ENCODE peak calls at places on chromosomes 4 and X, in ten cellular contexts. E is endothelial cell of umbilical vein; B is hippocampal formation; L is iPS-NIHi11; U is NCI-H1105; R is GM12892; T is stimulated activated CD4-positive, alpha-beta T cell treated with anti-CD3 and anti-CD28 coated beads, TNF-alpha, amount 100 ng/mL, for 1 hour; V is activated effector memory CD4-positive, alpha-beta T cell treated with anti-CD3 and anti-CD28 coated beads, Interleukin-2, amount 50 U/mL, for 16 hours; S is cardiac muscle cell; P is H9. C is an unnamed sample.

GRCh38 chr4:139011220-139011950 is 4.2 kb upstream of the NOCT start:
- DNase-seq in T (no peak), P (no peak), S (no peak), V (no peak), U (no peak), B (no peak), E (no peak), L (no peak), R (no peak), C (no peak)

GRCh38 chrX:104270916-104271512 is 16.3 kb upstream of the ESX1 start:
- DNase-seq in P (peak), E (peak), T (no peak), L (peak), V (no peak), S (peak), U (peak), B (peak), R (no peak), C (peak)

GRCh38 chr4:94532016-94532789 is 80.5 kb downstream of the PDLIM5 start:
- DNase-seq in L (no peak), B (no peak), P (no peak), R (no peak), V (no peak), U (no peak), E (no peak), S (no peak), T (no peak), C (no peak)

GRCh38 chrX:147776988-147777387 is 134.7 kb upstream of the FMR1 start:
- DNase-seq in U (no peak), B (no peak), S (no peak), R (no peak), V (no peak), T (no peak), E (no peak), L (no peak), P (no peak), C (no peak)

GRCh38 chrX:38347136-38347535 is 5.3 kb upstream of the OTC start:
- DNase-seq in V (no peak), U (no peak), L (peak), B (no peak), P (no peak), T (no peak), R (no peak), S (peak), E (peak), C (no peak)

GRCh38 chrX:118177708-118178107 is 61.1 kb upstream of the KLHL13 start:
- DNase-seq in L (no peak), P (no peak), R (no peak), U (no peak), S (no peak), B (no peak), E (no peak), T (no peak), V (no peak), C (no peak)

GRCh38 chr4:149997881-149998421 is 80.3 kb upstream of the DCLK2 start:
- DNase-seq in U (no peak), V (no peak), E (peak), S (no peak), L (peak), T (no peak), P (no peak), R (no peak), B (no peak), C (no peak)

GRCh38 chrX:9677098-9677739 is 88.4 kb downstream of the GPR143 start:
- DNase-seq in L (no peak), P (no peak), T (no peak), R (peak), V (no peak), U (peak), B (no peak), S (no peak), E (peak), C (no peak)

GRCh38 chr4:7845493-7846124 is 94.1 kb downstream of the AFAP1 start:
- DNase-seq in B (no peak), E (no peak), U (no peak), S (no peak), P (no peak), T (no peak), V (no peak), L (no peak), R (no peak), C (no peak)

GRCh38 chr4:123649644-123650356 is 253.2 kb downstream of the SPRY1 start:
- DNase-seq in R (no peak), V (no peak), T (no peak), B (no peak), S (no peak), L (no peak), E (no peak), P (peak), U (peak), C (no peak)

GRCh38 chr4:31169851-31170250 is 449.7 kb downstream of the PCDH7 start:
- DNase-seq in B (no peak), L (no peak), R (no peak), T (no peak), E (no peak), S (no peak), V (no peak), U (no peak), P (no peak), C (no peak)

GRCh38 chr4:53908661-53909078 is 155.7 kb downstream of the CHIC2 start:
- DNase-seq in R (no peak), P (no peak), V (no peak), E (peak), B (no peak), U (no peak), T (no peak), L (peak), S (peak), C (peak)

GRCh38 chrX:24025741-24026402 is 1.1 kb downstream of the KLHL15 start:
- DNase-seq in U (peak), R (no peak), S (no peak), T (no peak), B (peak), V (no peak), P (peak), L (no peak), E (peak), C (no peak)

GRCh38 chr4:159269143-159269542 is 166.3 kb downstream of the RAPGEF2 start:
- DNase-seq in R (no peak), E (no peak), B (peak), S (no peak), P (no peak), L (no peak), V (no peak), U (no peak), T (no peak), C (peak)

GRCh38 chrX:22116585-22117546 is 84.7 kb downstream of the PHEX start:
- DNase-seq in R (no peak), E (no peak), T (no peak), P (no peak), V (no peak), S (no peak), L (no peak), B (no peak), U (no peak), C (no peak)

GRCh38 chrX:107654778-107655761 is 26.8 kb downstream of the PRPS1 start:
- DNase-seq in P (peak), L (peak), R (no peak), S (peak), U (peak), T (peak), E (peak), V (peak), B (peak), C (no peak)

GRCh38 chr4:139629761-139630160 is 35.9 kb upstream of the MGST2 start:
- DNase-seq in B (no peak), R (no peak), P (no peak), T (no peak), E (no peak), V (no peak), U (no peak), L (no peak), S (no peak), C (no peak)

GRCh38 chr4:159145318-159146006 is 42.6 kb downstream of the RAPGEF2 start:
- DNase-seq in E (no peak), S (peak), R (no peak), V (no peak), P (no peak), U (no peak), B (no peak), T (no peak), L (no peak), C (no peak)

GRCh38 chr4:8722556-8722955 is 130.0 kb downstream of the CPZ start:
- DNase-seq in P (no peak), E (no peak), B (no peak), S (no peak), V (peak), T (no peak), L (no peak), U (no peak), R (no peak), C (no peak)

GRCh38 chr4:7073526-7074390 is 5.9 kb upstream of the GRPEL1 start:
- DNase-seq in P (peak), L (peak), S (peak), T (no peak), V (no peak), E (peak), R (peak), B (no peak), U (no peak), C (peak)

GRCh38 chrX:2967998-2968909 is 38.1 kb upstream of the ARSH start:
- DNase-seq in B (peak), U (no peak), E (peak), P (peak), T (no peak), V (peak), S (no peak), R (no peak), L (no peak), C (peak)

GRCh38 chrX:8971116-8971515 is 62.8 kb downstream of the FAM9B start:
- DNase-seq in T (no peak), E (peak), L (peak), S (peak), P (no peak), V (no peak), B (no peak), U (no peak), R (no peak), C (peak)

GRCh38 chrX:153688071-153688470 is 345 bp downstream of the SLC6A8 start:
- DNase-seq in E (no peak), L (no peak), S (no peak), T (no peak), P (no peak), V (no peak), B (no peak), U (no peak), R (no peak), C (no peak)

GRCh38 chr4:112813790-112814189 is 176.8 kb downstream of the LARP7 start:
- DNase-seq in V (no peak), R (no peak), U (no peak), T (no peak), P (no peak), E (no peak), B (no peak), S (no peak), L (no peak), C (peak)

GRCh38 chr4:101367201-101367600 is 19.9 kb upstream of the PPP3CA start:
- DNase-seq in U (no peak), L (no peak), V (no peak), T (no peak), S (no peak), R (no peak), E (no peak), B (no peak), P (no peak), C (no peak)

GRCh38 chr4:137623013-137623412 is 90.7 kb upstream of the PCDH18 start:
- DNase-seq in S (no peak), R (no peak), B (no peak), P (no peak), T (no peak), E (no peak), U (no peak), L (peak), V (no peak), C (peak)

GRCh38 chr4:38663801-38664703 is at the start of gene KLF3:
- DNase-seq in E (peak), R (peak), U (peak), L (peak), S (peak), P (peak), T (peak), V (peak), B (peak), C (peak)

GRCh38 chr4:10965196-10965595 is 280.6 kb upstream of the CLNK start:
- DNase-seq in R (no peak), S (no peak), B (no peak), P (no peak), L (no peak), V (no peak), U (no peak), T (no peak), E (no peak), C (no peak)

GRCh38 chrX:30196322-30196721 is 19.0 kb upstream of the MAGEB2 start:
- DNase-seq in S (peak), R (no peak), T (no peak), B (no peak), V (no peak), E (peak), P (no peak), L (peak), U (no peak), C (no peak)

GRCh38 chr4:139603576-139604387 is 47.8 kb upstream of the SETD7 start:
- DNase-seq in P (no peak), V (no peak), E (peak), R (no peak), B (peak), T (no peak), L (peak), S (peak), U (no peak), C (peak)

GRCh38 chr4:15001248-15001824 is 945 bp upstream of the CPEB2 start:
- DNase-seq in V (peak), E (peak), S (peak), R (peak), U (peak), L (peak), B (peak), T (peak), P (no peak), C (peak)

GRCh38 chr4:26321326-26322276 is 787 bp downstream of the RBPJ start:
- DNase-seq in P (peak), V (peak), U (no peak), T (no peak), S (peak), E (peak), B (peak), R (no peak), L (peak), C (peak)

GRCh38 chrX:23704673-23705206 is 37.4 kb downstream of the PRDX4 start:
- DNase-seq in L (no peak), E (no peak), V (no peak), S (no peak), T (no peak), B (no peak), P (no peak), R (no peak), U (no peak), C (no peak)

GRCh38 chr4:16257611-16258010 is 31.3 kb upstream of the TAPT1 start:
- DNase-seq in V (no peak), T (no peak), U (no peak), E (no peak), L (no peak), S (no peak), B (no peak), P (no peak), R (no peak), C (no peak)

C was measured in midbrain.